ENCODE peak calls at places on chromosome 12, in five cellular contexts. G, I, W, H and N are unnamed samples.

GRCh38 chr12:114186241-114187002 is 219.5 kb downstream of the TBX5 start:
- DNase-seq in I (no peak), H (no peak), W (peak; percentile 94), G (no peak), N (no peak)

GRCh38 chr12:32896438-32897275 is at the start of gene PKP2:
- DNase-seq in H (peak; percentile 87), W (no peak), I (peak; percentile 93), G (peak; percentile 32), N (peak; percentile 41)

GRCh38 chr12:62730649-62731377 is 204.1 kb downstream of the PPM1H start:
- DNase-seq in I (no peak), W (peak; percentile 43), H (no peak), G (peak; percentile 53), N (no peak)

GRCh38 chr12:10361084-10361483 is 28.8 kb downstream of the KLRK1 start:
- DNase-seq in H (peak; percentile 31), I (no peak), G (peak; percentile 53), W (peak; percentile 67), N (no peak)

GRCh38 chr12:14194572-14194971 is 170.9 kb upstream of the ATF7IP start:
- DNase-seq in H (no peak), W (no peak), G (no peak), I (no peak), N (no peak)

GRCh38 chr12:27384261-27384590 is 51.6 kb downstream of the BMAL2 start:
- DNase-seq in W (no peak), H (no peak), I (no peak), G (no peak), N (no peak)

GRCh38 chr12:76633415-76633814 is 73.8 kb upstream of the OSBPL8 start:
- DNase-seq in G (no peak), W (no peak), I (no peak), H (no peak), N (no peak)

GRCh38 chr12:89206375-89206774 is 145.9 kb downstream of the DUSP6 start:
- DNase-seq in G (no peak), I (no peak), H (no peak), W (no peak), N (no peak)

GRCh38 chr12:131511391-131511802 is 199.5 kb upstream of the SFSWAP start:
- DNase-seq in H (no peak), I (no peak), W (peak; percentile 78), G (peak; percentile 7), N (no peak)

GRCh38 chr12:120032242-120032641 is 43.2 kb downstream of the BICDL1 start:
- DNase-seq in I (no peak), W (no peak), G (no peak), H (no peak), N (no peak)

GRCh38 chr12:52829986-52830385 is 4.1 kb downstream of the KRT79 start:
- DNase-seq in G (no peak), W (no peak), H (no peak), I (no peak), N (no peak)

GRCh38 chr12:90622431-90622830 is 332.5 kb downstream of the CCER1 start:
- DNase-seq in G (peak; percentile 36), W (no peak), I (no peak), H (no peak), N (no peak)

GRCh38 chr12:51961834-51962233 is 10.3 kb downstream of the ACVR1B start:
- DNase-seq in G (no peak), H (no peak), I (no peak), W (no peak), N (no peak)

GRCh38 chr12:7645395-7646177 is 20.1 kb downstream of the APOBEC1 start:
- DNase-seq in W (no peak), I (no peak), H (peak; percentile 26), G (peak; percentile 51), N (peak; percentile 41)

GRCh38 chr12:9404469-9405260 is 196.5 kb upstream of the PZP start:
- DNase-seq in I (no peak), G (no peak), W (no peak), H (no peak), N (no peak)

GRCh38 chr12:6141048-6141447 is 16.6 kb upstream of the VWF start:
- DNase-seq in G (peak; percentile 93), W (peak; percentile 61), H (no peak), I (no peak), N (no peak)

GRCh38 chr12:89353188-89353822 is 1.0 kb upstream of the DUSP6 start:
- DNase-seq in G (peak; percentile 75), I (peak; percentile 64), W (peak; percentile 57), H (peak; percentile 63), N (peak; percentile 92)

GRCh38 chr12:23770202-23770938 is 179.1 kb downstream of the SOX5 start:
- DNase-seq in W (no peak), H (no peak), I (no peak), G (no peak), N (no peak)

GRCh38 chr12:115398311-115398781 is 714.4 kb upstream of the TBX3 start:
- DNase-seq in I (no peak), W (no peak), G (no peak), H (no peak), N (peak; percentile 14)

GRCh38 chr12:120851939-120852338 is 52.2 kb downstream of the SPPL3 start:
- DNase-seq in W (no peak), I (no peak), H (no peak), G (no peak), N (no peak)

GRCh38 chr12:69123909-69124638 is 115.3 kb upstream of the CPSF6 start:
- DNase-seq in G (no peak), I (no peak), H (no peak), W (no peak), N (peak; percentile 75)

GRCh38 chr12:107319536-107320030 is 226.2 kb upstream of the CRY1 start:
- DNase-seq in I (peak; percentile 23), H (peak; percentile 40), W (no peak), G (no peak), N (peak; percentile 82)

GRCh38 chr12:109738209-109738608 is 24.6 kb downstream of the FAM222A start:
- DNase-seq in W (no peak), G (no peak), I (no peak), H (no peak), N (no peak)

GRCh38 chr12:69240625-69240984 is 1.2 kb downstream of the CPSF6 start:
- DNase-seq in G (no peak), H (no peak), W (no peak), I (peak; percentile 37), N (peak; percentile 76)

GRCh38 chr12:115964214-115964613 is 313.3 kb downstream of the MED13L start:
- DNase-seq in G (no peak), I (no peak), W (no peak), H (no peak), N (no peak)

GRCh38 chr12:4858385-4858784 is 51.3 kb upstream of the KCNA1 start:
- DNase-seq in W (no peak), H (no peak), G (no peak), I (no peak), N (no peak)

GRCh38 chr12:53806689-53807088 is 54.9 kb upstream of the CISTR start:
- DNase-seq in G (peak; percentile 15), H (no peak), I (no peak), W (no peak), N (no peak)

GRCh38 chr12:122121341-122122192 is 43.0 kb downstream of the MLXIP start:
- DNase-seq in I (no peak), G (no peak), W (no peak), H (no peak), N (no peak)

GRCh38 chr12:21526721-21527345 is 737 bp downstream of the SPX start:
- DNase-seq in W (no peak), H (no peak), I (no peak), G (no peak), N (peak; percentile 71)

GRCh38 chr12:8911606-8912268 is 2.6 kb upstream of the PHC1 start:
- DNase-seq in I (no peak), W (no peak), G (no peak), H (no peak), N (no peak)